ENCODE peak calls at places on chromosomes 5 and 9, in seven cellular contexts. Q, N, X, Z, O, R and Y are unnamed samples.

GRCh38 chr9:131771646-131772045 is 31.8 kb upstream of the RAPGEF1 start:
- DNase-seq in Q (no peak), N (no peak), X (no peak), Z (no peak), O (no peak), R (no peak), Y (no peak)

GRCh38 chr5:56876325-56876724 is 33.1 kb upstream of the SETD9 start:
- DNase-seq in Q (no peak), N (no peak), X (no peak), Z (peak), O (no peak), R (no peak), Y (no peak)

GRCh38 chr9:89564257-89564878 is 40.4 kb upstream of the GADD45G start:
- DNase-seq in Q (no peak), N (no peak), X (peak), Z (no peak), O (no peak), R (no peak), Y (no peak)

GRCh38 chr5:91272858-91273257 is 110.3 kb downstream of the ARRDC3 start:
- DNase-seq in Q (no peak), N (no peak), X (peak), Z (peak), O (no peak), R (no peak), Y (no peak)

GRCh38 chr9:37937403-37937802 is 33.5 kb upstream of the SLC25A51 start:
- DNase-seq in Q (no peak), N (no peak), X (no peak), Z (no peak), O (no peak), R (no peak), Y (no peak)

GRCh38 chr9:38038307-38039089 is 30.5 kb downstream of the SHB start:
- DNase-seq in Q (no peak), N (no peak), X (no peak), Z (no peak), O (no peak), R (no peak), Y (no peak)

GRCh38 chr9:34501372-34501771 is 21.4 kb downstream of the ENHO start:
- DNase-seq in Q (no peak), N (no peak), X (no peak), Z (no peak), O (no peak), R (no peak), Y (no peak)

GRCh38 chr5:87340716-87341115 is 72.0 kb downstream of the CCNH start:
- DNase-seq in Q (no peak), N (no peak), X (peak), Z (no peak), O (no peak), R (no peak), Y (no peak)

GRCh38 chr5:53481887-53482716 is 1.7 kb downstream of the FST start:
- DNase-seq in Q (peak), N (peak), X (peak), Z (peak), O (peak), R (peak), Y (no peak)

GRCh38 chr9:124399323-124399962 is 15.8 kb downstream of the PSMB7 start:
- DNase-seq in Q (no peak), N (no peak), X (no peak), Z (peak), O (no peak), R (peak), Y (no peak)

GRCh38 chr5:140794594-140795258 is at the start of gene PCDHA2:
- DNase-seq in Q (no peak), N (no peak), X (peak), Z (no peak), O (no peak), R (no peak), Y (no peak)
- H3K4me3 ChIP-seq in Q (peak), N (peak), X (peak), Z (no peak), O (no peak), R (no peak), Y (no peak)

GRCh38 chr9:133051281-133051900 is 10.4 kb upstream of the CEL start:
- DNase-seq in Q (no peak), N (no peak), X (no peak), Z (no peak), O (no peak), R (no peak), Y (no peak)
- H3K27ac ChIP-seq in Q (no peak), N (no peak), X (no peak), Z (no peak), O (no peak), R (no peak), Y (no peak)

DNA sequence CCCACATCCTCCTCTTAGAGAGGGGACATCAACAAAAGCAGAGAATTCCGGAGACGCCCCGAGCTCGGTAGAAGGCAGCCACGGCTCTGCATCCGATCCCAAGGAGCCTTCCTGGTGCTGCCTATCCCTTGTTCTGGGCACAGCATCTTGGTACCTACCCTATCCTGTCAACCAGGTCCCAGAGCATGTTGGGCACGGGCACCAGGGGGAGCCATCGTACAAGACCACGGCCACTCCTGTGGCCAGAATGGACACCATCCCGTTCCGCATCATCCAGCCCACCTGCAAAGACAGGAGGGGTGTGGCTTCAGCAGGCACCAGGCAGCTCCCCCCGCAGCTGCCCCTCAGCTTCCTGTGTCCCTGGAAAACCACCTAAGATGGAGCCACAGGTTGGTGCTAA is 62.7 kb upstream of the ZNF354A start:
- DNase-seq in Q (no peak), N (no peak), X (no peak), Z (no peak), O (peak), R (no peak), Y (no peak)
- TF ChIP-seq CTCF in Q (peak), N (no peak), X (peak), Z (no peak), O (peak), R (peak), Y (no peak)

GRCh38 chr5:34464820-34465219 is 191.3 kb upstream of the RAI14 start:
- DNase-seq in Q (no peak), N (no peak), X (peak), Z (no peak), O (no peak), R (no peak), Y (no peak)
- H3K4me3 ChIP-seq in Q (no peak), N (no peak), X (no peak), Z (no peak), O (no peak), R (no peak), Y (no peak)